ENCODE peak calls at places on chromosomes 16 and 17, in seven cellular contexts. R, D, T, C, N, E and G are unnamed samples.

GRCh38 chr16:59683709-59684108 is 949.6 kb upstream of the GOT2 start:
- DNase-seq in R (no peak), D (no peak), T (no peak), C (no peak), N (no peak), E (no peak), G (no peak)

GRCh38 chr17:78026381-78026780 is 67.9 kb downstream of the TNRC6C start:
- DNase-seq in R (no peak), D (no peak), T (no peak), C (no peak), N (no peak), E (no peak), G (no peak)

GRCh38 chr16:4115209-4115940 is 867 bp downstream of the ADCY9 start:
- DNase-seq in R (peak), D (peak), T (peak), C (no peak), N (no peak), E (peak), G (no peak)

GRCh38 chr17:2275722-2276121 is 27.9 kb downstream of the SMG6 start:
- DNase-seq in R (no peak), D (no peak), T (no peak), C (no peak), N (no peak), E (no peak), G (no peak)

GRCh38 chr17:15399443-15399842 is 58.0 kb upstream of the TEKT3 start:
- DNase-seq in R (no peak), D (no peak), T (no peak), C (no peak), N (no peak), E (no peak), G (no peak)

GRCh38 chr16:30541502-30542329 is 7.1 kb upstream of the ZNF747 start:
- DNase-seq in R (no peak), D (no peak), T (no peak), C (no peak), N (no peak), E (peak), G (no peak)

GRCh38 chr16:77457046-77457445 is 22.2 kb upstream of the ADAMTS18 start:
- DNase-seq in R (no peak), D (no peak), T (no peak), C (no peak), N (no peak), E (no peak), G (no peak)

GRCh38 chr17:59361386-59361785 is 29.9 kb downstream of the YPEL2 start:
- DNase-seq in R (no peak), D (no peak), T (no peak), C (no peak), N (no peak), E (no peak), G (no peak)

GRCh38 chr17:67360880-67361279 is 5.5 kb downstream of the PSMD12 start:
- DNase-seq in R (no peak), D (no peak), T (no peak), C (no peak), N (no peak), E (no peak), G (no peak)

GRCh38 chr17:58277107-58277506 is 3.6 kb downstream of the MPO start:
- DNase-seq in R (no peak), D (no peak), T (no peak), C (peak), N (no peak), E (no peak), G (no peak)

GRCh38 chr16:89422905-89423630 is 67.3 kb downstream of the ANKRD11 start:
- DNase-seq in R (no peak), D (no peak), T (no peak), C (no peak), N (no peak), E (no peak), G (no peak)

DNA sequence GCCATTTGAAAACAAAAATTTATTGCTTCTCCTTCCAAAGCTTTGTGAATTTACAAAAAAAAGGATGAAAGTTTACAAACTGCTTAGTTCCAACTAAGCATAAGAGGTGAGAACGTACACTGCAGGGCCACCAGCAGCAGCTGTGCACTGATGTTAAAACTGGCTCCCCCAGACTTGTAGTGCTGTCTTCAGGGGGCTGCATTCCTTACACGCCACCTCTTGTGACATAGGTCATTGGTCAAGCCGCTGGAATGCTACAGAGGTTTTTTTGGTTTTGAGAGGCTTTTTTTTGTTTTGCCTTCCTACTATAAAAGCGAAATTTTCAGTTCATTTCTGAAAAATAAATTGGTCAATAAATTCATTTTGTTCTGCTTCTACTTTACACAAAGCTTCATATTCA is 6.9 kb downstream of the IFT20 start:
- DNase-seq in R (no peak), D (no peak), T (peak), C (no peak), N (peak), E (no peak), G (no peak)
- TF ChIP-seq POLR2A in R (no peak), D (no peak), T (no peak), C (no peak), N (no peak), E (no peak), G (no peak)

DNA sequence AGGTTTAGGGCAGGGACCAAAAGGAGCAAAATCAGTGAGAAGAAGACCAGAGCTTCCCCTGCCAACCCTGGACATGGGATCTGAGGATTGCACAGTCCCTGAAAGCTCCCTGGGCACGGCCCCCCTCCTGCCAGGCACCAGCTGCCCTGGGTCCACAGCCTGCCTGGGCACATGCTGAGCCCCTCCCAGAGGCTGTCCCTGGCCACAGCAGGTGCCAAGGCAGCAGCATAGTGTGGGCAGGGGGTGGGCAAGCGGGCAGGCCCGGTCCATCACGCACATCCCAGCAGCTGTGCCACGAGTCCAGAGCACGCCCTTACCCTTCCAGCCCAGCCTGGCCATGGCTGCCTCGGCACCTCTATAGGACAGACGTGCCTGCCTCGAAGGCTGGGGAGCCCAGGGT is 12.7 kb downstream of the SCN4A start:
- DNase-seq in R (no peak), D (no peak), T (no peak), C (no peak), N (no peak), E (no peak), G (no peak)
- H3K27ac ChIP-seq in R (no peak), D (no peak), T (no peak), C (no peak), N (no peak), E (no peak), G (no peak)

GRCh38 chr16:714558-715447 is at the start of gene METRN:
- DNase-seq in R (peak), D (peak), T (peak), C (no peak), N (no peak), E (peak), G (peak)
- TF ChIP-seq POLR2A in R (no peak), D (no peak), T (no peak), C (no peak), N (no peak), E (no peak), G (peak)

DNA sequence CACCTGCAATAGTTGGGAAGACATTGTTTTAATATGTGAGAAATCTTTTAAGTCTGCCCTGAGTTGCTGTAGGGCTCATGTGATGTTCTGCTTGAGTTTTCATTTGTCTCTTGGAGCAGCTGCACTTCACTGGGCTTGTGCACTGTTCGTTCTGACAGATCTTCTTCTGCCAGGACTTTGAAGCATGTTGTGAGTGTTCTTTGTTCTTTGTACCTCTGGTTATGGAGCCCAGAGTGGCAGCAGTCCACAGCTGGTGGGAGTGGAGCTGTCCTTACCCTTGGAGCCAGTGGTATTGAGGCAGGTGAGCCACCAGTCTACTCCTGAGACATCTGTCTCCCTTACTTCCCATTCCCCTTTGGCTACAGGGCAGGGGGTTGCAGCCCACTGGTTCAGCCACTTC is 64.6 kb downstream of the GNAO1 start:
- DNase-seq in R (no peak), D (no peak), T (no peak), C (no peak), N (no peak), E (no peak), G (no peak)
- H3K27ac ChIP-seq in R (no peak), D (no peak), T (no peak), C (no peak), N (no peak), E (peak), G (no peak)

DNA sequence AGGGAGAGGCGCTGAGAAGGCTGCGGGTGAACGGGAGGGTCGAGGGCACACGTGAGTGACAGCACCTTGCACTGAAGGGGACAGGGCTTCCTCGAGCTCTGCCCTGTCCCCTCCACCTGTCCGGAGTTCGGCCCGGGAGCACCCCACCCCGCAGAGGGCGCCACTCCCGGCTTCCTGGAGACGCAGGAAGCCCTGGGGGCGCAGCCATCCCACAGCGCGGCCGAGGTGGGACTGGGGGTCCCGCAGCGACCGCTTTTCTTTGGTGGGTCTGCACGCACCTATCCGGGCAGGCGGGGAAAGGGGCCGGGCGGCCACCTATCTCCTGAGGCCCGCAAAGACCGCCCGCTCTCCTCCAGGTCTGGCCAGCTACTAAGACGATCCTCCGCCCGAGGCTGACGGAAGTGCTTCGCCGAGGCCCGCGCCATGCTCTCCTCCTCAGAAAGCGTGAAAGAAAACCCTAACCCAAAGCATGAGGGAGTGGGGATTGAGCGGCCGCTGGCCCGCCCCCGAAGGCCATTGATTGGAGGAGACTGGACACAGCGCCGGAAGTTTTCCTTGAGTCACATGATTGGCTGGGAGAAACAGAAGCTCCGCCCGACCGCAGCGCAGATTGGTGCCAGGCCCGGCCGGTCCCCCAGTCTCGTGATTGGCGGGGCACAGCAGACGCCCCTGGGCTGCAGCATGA is 34.4 kb downstream of the DDX19A start:
- DNase-seq in R (peak), D (peak), T (peak), C (peak), N (peak), E (peak), G (peak)
- TF ChIP-seq POLR2A in R (peak), D (peak), T (peak), C (peak), N (peak), E (peak), G (no peak)

GRCh38 chr17:69402052-69402451 is 12.4 kb upstream of the MAP2K6 start:
- DNase-seq in R (no peak), D (no peak), T (no peak), C (no peak), N (no peak), E (no peak), G (no peak)

GRCh38 chr17:69405096-69405495 is 9.4 kb upstream of the MAP2K6 start:
- DNase-seq in R (no peak), D (no peak), T (no peak), C (no peak), N (no peak), E (no peak), G (no peak)

GRCh38 chr17:69404398-69404797 is 10.1 kb upstream of the MAP2K6 start:
- DNase-seq in R (no peak), D (no peak), T (no peak), C (no peak), N (no peak), E (no peak), G (no peak)

GRCh38 chr17:69406906-69407305 is 7.6 kb upstream of the MAP2K6 start:
- DNase-seq in R (no peak), D (no peak), T (no peak), C (no peak), N (no peak), E (no peak), G (no peak)

DNA sequence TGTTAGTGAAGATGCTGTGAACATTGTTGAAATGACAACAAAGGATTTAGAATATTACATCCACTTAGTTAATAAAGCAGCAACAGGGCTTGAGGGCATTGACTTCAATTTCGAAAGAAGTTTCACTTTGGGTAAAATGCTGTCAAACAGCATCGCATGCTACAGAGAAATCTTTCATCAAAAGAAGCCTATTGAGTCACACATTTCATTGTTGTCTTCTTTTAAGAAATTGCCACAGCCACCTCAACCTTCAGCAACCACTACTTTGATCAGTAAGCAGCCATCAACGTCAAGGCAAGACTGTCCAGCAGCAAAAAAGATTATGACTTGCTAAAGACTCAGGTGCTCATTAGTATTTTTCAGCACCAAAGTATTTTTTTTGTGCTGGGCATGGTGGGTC is 13.2 kb upstream of the MAP2K6 start:
- DNase-seq in R (no peak), D (no peak), T (no peak), C (no peak), N (no peak), E (no peak), G (no peak)
- H3K27ac ChIP-seq in R (no peak), D (no peak), T (no peak), C (no peak), N (no peak), E (no peak), G (no peak)

GRCh38 chr16:66388350-66389139 is 22.1 kb downstream of the CDH5 start:
- DNase-seq in R (no peak), D (no peak), T (no peak), C (no peak), N (no peak), E (no peak), G (no peak)

GRCh38 chr16:66389256-66390175 is 23.0 kb downstream of the CDH5 start:
- DNase-seq in R (no peak), D (no peak), T (no peak), C (no peak), N (peak), E (no peak), G (no peak)

GRCh38 chr16:66390346-66391108 is 24.0 kb downstream of the CDH5 start:
- DNase-seq in R (no peak), D (no peak), T (no peak), C (no peak), N (peak), E (no peak), G (no peak)

GRCh38 chr16:66395806-66396555 is 29.5 kb downstream of the CDH5 start:
- DNase-seq in R (no peak), D (no peak), T (no peak), C (no peak), N (peak), E (no peak), G (no peak)

GRCh38 chr16:66391726-66392670 is 25.5 kb downstream of the CDH5 start:
- DNase-seq in R (no peak), D (no peak), T (no peak), C (no peak), N (peak), E (no peak), G (no peak)
- TF ChIP-seq POLR2A in R (no peak), D (no peak), T (no peak), C (no peak), N (no peak), E (no peak), G (no peak)

DNA sequence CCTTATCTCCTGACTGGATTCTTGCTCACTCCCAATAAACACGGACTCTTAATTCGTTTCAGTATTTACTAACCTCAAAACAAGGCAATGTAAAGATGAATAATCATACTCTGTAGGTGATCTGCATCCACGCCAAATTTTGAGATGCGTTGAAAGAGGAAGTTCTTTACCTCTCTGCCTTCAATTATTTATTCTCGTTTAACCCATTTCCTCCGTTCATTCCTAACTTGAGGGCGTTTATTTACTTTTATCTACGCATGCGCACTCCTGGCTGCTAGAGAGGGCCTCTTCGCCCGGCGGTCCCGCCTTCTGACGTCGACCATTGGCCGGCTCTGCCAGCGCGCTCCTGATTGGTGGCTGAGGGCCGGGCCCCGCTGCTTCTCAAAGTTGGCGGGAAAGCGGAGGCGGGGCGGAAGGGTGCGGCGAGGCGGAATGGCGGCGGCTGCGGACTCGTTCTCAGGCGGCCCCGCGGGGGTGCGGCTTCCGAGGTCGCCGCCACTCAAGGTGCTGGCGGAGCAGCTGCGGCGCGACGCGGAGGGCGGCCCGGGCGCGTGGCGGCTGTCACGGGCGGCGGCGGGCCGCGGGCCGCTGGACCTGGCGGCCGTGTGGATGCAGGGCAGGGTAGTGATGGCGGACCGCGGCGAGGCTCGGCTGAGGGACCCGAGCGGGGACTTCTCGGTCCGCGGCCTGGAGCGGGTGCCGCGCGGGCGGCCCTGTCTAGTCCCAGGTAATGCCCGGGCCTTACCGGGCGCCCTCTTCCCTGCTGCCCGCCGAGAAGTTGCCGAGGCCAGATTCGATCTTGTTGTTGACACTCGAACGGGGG is at the start of gene RMI2:
- DNase-seq in R (peak), D (peak), T (peak), C (peak), N (no peak), E (peak), G (peak)
- H3K27ac ChIP-seq in R (no peak), D (peak), T (no peak), C (peak), N (peak), E (peak), G (no peak)